ENCODE peak calls at places on chromosomes 3 and 15, in ten cellular contexts. R is aorta, Q is heart left ventricle, N is H7, E is mammary epithelial cell, C is bronchial epithelial cell, W is psoas muscle, M is thoracic aorta, D is adipocyte, B is uterus. G is an unnamed sample.

GRCh38 chr15:72342385-72342784 is 22.4 kb upstream of the CELF6 start:
- DNase-seq in R (no peak), Q (no peak), N (peak; percentile 83), E (no peak), C (peak; percentile 32), W (no peak), M (no peak), D (peak; percentile 19), B (no peak), G (peak; percentile 16)

GRCh38 chr3:42708611-42709151 is 6.1 kb upstream of the HHATL start:
- DNase-seq in R (no peak), Q (no peak), N (no peak), E (no peak), C (no peak), W (no peak), M (no peak), D (no peak), B (no peak), G (no peak)

GRCh38 chr3:177126015-177126773 is 71.1 kb downstream of the TBL1XR1 start:
- DNase-seq in R (no peak), Q (no peak), N (no peak), E (peak; percentile 90), C (peak; percentile 92), W (no peak), M (no peak), D (peak; percentile 49), B (no peak), G (peak; percentile 93)

GRCh38 chr3:158520433-158520832 is 50.6 kb upstream of the MLF1 start:
- DNase-seq in R (no peak), Q (no peak), N (no peak), E (no peak), C (no peak), W (no peak), M (no peak), D (peak; percentile 9), B (no peak), G (no peak)

GRCh38 chr3:139187648-139188047 is 143.0 kb upstream of the PRR23C start:
- DNase-seq in R (no peak), Q (no peak), N (peak; percentile 31), E (no peak), C (no peak), W (no peak), M (no peak), D (no peak), B (no peak), G (no peak)

GRCh38 chr3:56347219-56347871 is 120.9 kb downstream of the ERC2 start:
- DNase-seq in R (no peak), Q (no peak), N (peak; percentile 51), E (no peak), C (peak; percentile 33), W (no peak), M (no peak), D (no peak), B (no peak), G (no peak)

GRCh38 chr3:98770261-98771039 is 7.3 kb downstream of the ST3GAL6 start:
- DNase-seq in R (no peak), Q (peak; percentile 60), N (no peak), E (peak; percentile 88), C (no peak), W (peak; percentile 26), M (no peak), D (no peak), B (no peak), G (no peak)

GRCh38 chr3:32392530-32393302 is 1.1 kb downstream of the CMTM7 start:
- DNase-seq in R (peak; percentile 72), Q (peak; percentile 64), N (no peak), E (peak; percentile 65), C (peak; percentile 47), W (peak; percentile 49), M (peak; percentile 37), D (peak; percentile 86), B (peak; percentile 65), G (peak; percentile 55)

GRCh38 chr15:82951472-82952155 is 906 bp downstream of the HOMER2 start:
- DNase-seq in R (no peak), Q (no peak), N (no peak), E (peak; percentile 24), C (peak; percentile 69), W (no peak), M (no peak), D (no peak), B (no peak), G (no peak)

GRCh38 chr3:39148116-39149058 is 5.0 kb downstream of the CSRNP1 start:
- DNase-seq in R (no peak), Q (no peak), N (no peak), E (no peak), C (peak; percentile 68), W (no peak), M (no peak), D (peak; percentile 39), B (no peak), G (peak; percentile 60)

GRCh38 chr15:30046414-30046813 is 36.3 kb upstream of the GOLGA8J start:
- DNase-seq in R (no peak), Q (no peak), N (no peak), E (no peak), C (no peak), W (no peak), M (no peak), D (no peak), B (no peak), G (no peak)

GRCh38 chr3:33144433-33144832 is 30.6 kb downstream of the CRTAP start:
- DNase-seq in R (no peak), Q (no peak), N (peak; percentile 75), E (no peak), C (no peak), W (no peak), M (no peak), D (no peak), B (no peak), G (no peak)

GRCh38 chr3:179666030-179666429 is 13.2 kb downstream of the USP13 start:
- DNase-seq in R (no peak), Q (no peak), N (no peak), E (no peak), C (no peak), W (no peak), M (no peak), D (no peak), B (no peak), G (no peak)

GRCh38 chr15:45225506-45226273 is 26.3 kb upstream of the SLC28A2 start:
- DNase-seq in R (no peak), Q (no peak), N (no peak), E (no peak), C (no peak), W (no peak), M (no peak), D (no peak), B (no peak), G (no peak)

GRCh38 chr3:9151240-9151639 is 98.2 kb downstream of the SRGAP3 start:
- DNase-seq in R (no peak), Q (no peak), N (no peak), E (peak; percentile 31), C (no peak), W (peak; percentile 33), M (no peak), D (no peak), B (no peak), G (no peak)

GRCh38 chr15:73757571-73757970 is 4.4 kb upstream of the INSYN1 start:
- DNase-seq in R (no peak), Q (no peak), N (no peak), E (no peak), C (no peak), W (no peak), M (no peak), D (no peak), B (no peak), G (no peak)

GRCh38 chr15:73756947-73757513 is 3.9 kb upstream of the INSYN1 start:
- DNase-seq in R (no peak), Q (no peak), N (peak; percentile 31), E (no peak), C (no peak), W (no peak), M (no peak), D (no peak), B (no peak), G (no peak)

GRCh38 chr15:73760330-73760729 is 7.2 kb upstream of the INSYN1 start:
- DNase-seq in R (no peak), Q (no peak), N (no peak), E (no peak), C (no peak), W (no peak), M (no peak), D (no peak), B (no peak), G (no peak)

GRCh38 chr15:73763893-73764292 is 10.7 kb upstream of the INSYN1 start:
- DNase-seq in R (no peak), Q (no peak), N (no peak), E (no peak), C (no peak), W (no peak), M (no peak), D (no peak), B (no peak), G (no peak)

GRCh38 chr15:73760777-73761329 is 7.7 kb upstream of the INSYN1 start:
- DNase-seq in R (no peak), Q (no peak), N (no peak), E (no peak), C (no peak), W (no peak), M (no peak), D (no peak), B (no peak), G (no peak)
- H3K27me3 ChIP-seq in R (no peaks in the 10 kb centered on the region), Q (no peaks in the 10 kb centered on the region), N (peaks cover 3% of the 10 kb centered on the region), E (peaks cover 14% of the 10 kb centered on the region), C (peaks cover 5% of the 10 kb centered on the region), W (no peaks in the 10 kb centered on the region), M (no peaks in the 10 kb centered on the region), D (peaks cover 74% of the 10 kb centered on the region), B (no peaks in the 10 kb centered on the region), G (peaks cover 28% of the 10 kb centered on the region)

DNA sequence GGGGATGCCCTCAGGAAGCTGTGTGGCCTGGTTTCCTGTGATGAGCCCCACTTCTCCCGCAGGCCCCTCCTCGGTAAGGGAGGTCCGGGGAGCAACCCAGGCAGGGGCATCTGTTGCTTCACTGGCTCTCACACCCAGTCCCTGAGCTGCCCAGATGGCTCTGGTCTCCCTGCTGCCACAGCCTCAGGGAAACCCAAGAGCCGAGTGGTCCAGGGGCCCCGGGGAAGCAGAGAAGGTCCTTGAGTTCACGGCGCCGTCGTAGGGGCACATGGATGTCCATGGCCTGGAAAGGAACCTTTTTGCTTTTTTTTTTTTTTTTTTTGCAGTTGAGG is 13.3 kb upstream of the LRRC15 start:
- DNase-seq in R (no peak), Q (no peak), N (no peak), E (no peak), C (no peak), W (no peak), M (no peak), D (no peak), B (no peak), G (no peak)
- H3K27me3 ChIP-seq in R (peaks cover 3% of the 10 kb centered on the region), Q (no peaks in the 10 kb centered on the region), N (no peaks in the 10 kb centered on the region), E (no peaks in the 10 kb centered on the region), C (peaks cover 8% of the 10 kb centered on the region), W (no peaks in the 10 kb centered on the region), M (no peaks in the 10 kb centered on the region), D (peaks cover 56% of the 10 kb centered on the region), B (no peaks in the 10 kb centered on the region), G (peaks cover 20% of the 10 kb centered on the region)

GRCh38 chr15:88702983-88703382 is 64.2 kb downstream of the ISG20 start:
- DNase-seq in R (no peak), Q (no peak), N (no peak), E (no peak), C (no peak), W (no peak), M (no peak), D (no peak), B (no peak), G (no peak)
- H3K27me3 ChIP-seq in R (no peaks in the 10 kb centered on the region), Q (peaks cover 4% of the 10 kb centered on the region), N (peaks cover 28% of the 10 kb centered on the region), E (no peaks in the 10 kb centered on the region), C (no peaks in the 10 kb centered on the region), W (no peaks in the 10 kb centered on the region), M (no peaks in the 10 kb centered on the region), D (peaks cover 8% of the 10 kb centered on the region), B (no peaks in the 10 kb centered on the region), G (no peaks in the 10 kb centered on the region)

GRCh38 chr3:147422934-147423599 is 13.9 kb downstream of the ZIC1 start:
- DNase-seq in R (no peak), Q (no peak), N (peak; percentile 81), E (no peak), C (no peak), W (no peak), M (no peak), D (no peak), B (no peak), G (peak; percentile 78)
- H3K27me3 ChIP-seq in R (no peaks in the 10 kb centered on the region), Q (peaks cover 84% of the 10 kb centered on the region), N (peaks cover 84% of the 10 kb centered on the region), E (peaks cover 72% of the 10 kb centered on the region), C (peaks cover 54% of the 10 kb centered on the region), W (no peaks in the 10 kb centered on the region), M (peaks cover 18% of the 10 kb centered on the region), D (peaks cover 80% of the 10 kb centered on the region), B (peaks cover 97% of the 10 kb centered on the region), G (no peaks in the 10 kb centered on the region)

G was measured in brain microvascular endothelial cell.